ENCODE peak calls at places on chromosomes 1 and 21, in nine cellular contexts. L is EL, A is mesendoderm, N is KG1, X is myocyte, M is left ventricle myocardium inferior, Y is AML-193, Q is mucosa of gallbladder, H is HS-5. T is an unnamed sample.

GRCh38 chr21:46124926-46125845 is 27.3 kb downstream of the COL6A2 start:
- DNase-seq in L (no peak), A (no peak), N (no peak), X (no peak), M (no peak), Y (no peak), Q (no peak), H (no peak), T (no peak)

GRCh38 chr1:44417351-44418021 is 12.4 kb downstream of the RNF220 start:
- DNase-seq in L (no peak), A (peak), N (peak), X (peak), M (peak), Y (no peak), Q (no peak), H (no peak), T (peak)

GRCh38 chr1:163076446-163076845 is 7.3 kb downstream of the RGS4 start:
- DNase-seq in L (no peak), A (no peak), N (no peak), X (no peak), M (no peak), Y (no peak), Q (no peak), H (no peak), T (no peak)

GRCh38 chr1:67705735-67706454 is 20.9 kb downstream of the GADD45A start:
- DNase-seq in L (no peak), A (no peak), N (no peak), X (no peak), M (no peak), Y (no peak), Q (no peak), H (no peak), T (no peak)

GRCh38 chr1:191240925-191241324 is 763.3 kb upstream of the BRINP3 start:
- DNase-seq in L (peak), A (no peak), N (no peak), X (no peak), M (no peak), Y (no peak), Q (no peak), H (peak), T (no peak)

GRCh38 chr21:42039911-42040351 is 29.8 kb upstream of the ZBTB21 start:
- DNase-seq in L (peak), A (no peak), N (no peak), X (peak), M (peak), Y (no peak), Q (no peak), H (no peak), T (no peak)

GRCh38 chr1:29413661-29414060 is 177.3 kb downstream of the PTPRU start:
- DNase-seq in L (no peak), A (no peak), N (no peak), X (no peak), M (no peak), Y (no peak), Q (no peak), H (no peak), T (no peak)

GRCh38 chr1:156748670-156749428 is 2.6 kb downstream of the HDGF start:
- DNase-seq in L (peak), A (peak), N (peak), X (peak), M (peak), Y (peak), Q (no peak), H (no peak), T (peak)

GRCh38 chr1:51294566-51295184 is 35.7 kb downstream of the TTC39A start:
- DNase-seq in L (no peak), A (no peak), N (no peak), X (peak), M (no peak), Y (no peak), Q (no peak), H (no peak), T (no peak)

GRCh38 chr1:198937231-198938031 is 298.6 kb downstream of the PTPRC start:
- DNase-seq in L (peak), A (peak), N (peak), X (peak), M (no peak), Y (peak), Q (peak), H (peak), T (peak)

GRCh38 chr1:29990304-29990703 is 733.1 kb downstream of the MATN1 start:
- DNase-seq in L (no peak), A (no peak), N (no peak), X (no peak), M (no peak), Y (no peak), Q (no peak), H (no peak), T (no peak)

GRCh38 chr1:6757719-6758435 is 27.4 kb upstream of the CAMTA1 start:
- DNase-seq in L (no peak), A (no peak), N (no peak), X (no peak), M (no peak), Y (no peak), Q (no peak), H (no peak), T (no peak)

GRCh38 chr1:11384170-11384554 is 94.8 kb upstream of the DISP3 start:
- DNase-seq in L (peak), A (no peak), N (no peak), X (no peak), M (no peak), Y (no peak), Q (no peak), H (peak), T (no peak)

GRCh38 chr1:1422465-1423244 is 1.6 kb upstream of the ANKRD65 start:
- DNase-seq in L (peak), A (peak), N (no peak), X (no peak), M (no peak), Y (no peak), Q (no peak), H (no peak), T (no peak)

GRCh38 chr1:54309631-54310366 is 96.4 kb downstream of the SSBP3 start:
- DNase-seq in L (no peak), A (peak), N (no peak), X (peak), M (no peak), Y (no peak), Q (no peak), H (no peak), T (peak)

GRCh38 chr1:147072371-147073061 is 99.8 kb downstream of the PRKAB2 start:
- DNase-seq in L (peak), A (peak), N (no peak), X (no peak), M (no peak), Y (no peak), Q (no peak), H (no peak), T (peak)

GRCh38 chr1:1198423-1199140 is 7.8 kb downstream of the TNFRSF18 start:
- DNase-seq in L (no peak), A (no peak), N (no peak), X (no peak), M (peak), Y (no peak), Q (no peak), H (no peak), T (no peak)

GRCh38 chr1:213123532-213123931 is 72.5 kb downstream of the RPS6KC1 start:
- DNase-seq in L (peak), A (no peak), N (no peak), X (peak), M (no peak), Y (no peak), Q (no peak), H (peak), T (no peak)

GRCh38 chr1:17293681-17294415 is 14.1 kb upstream of the PADI4 start:
- DNase-seq in L (no peak), A (no peak), N (no peak), X (no peak), M (no peak), Y (no peak), Q (no peak), H (no peak), T (no peak)

GRCh38 chr1:215358356-215358755 is 208.7 kb upstream of the KCTD3 start:
- DNase-seq in L (no peak), A (no peak), N (no peak), X (no peak), M (no peak), Y (no peak), Q (no peak), H (no peak), T (no peak)

GRCh38 chr1:35855016-35855700 is 27.9 kb upstream of the AGO1 start:
- DNase-seq in L (no peak), A (peak), N (no peak), X (no peak), M (no peak), Y (no peak), Q (no peak), H (no peak), T (no peak)

GRCh38 chr1:16326833-16327404 is 25.4 kb downstream of the FBXO42 start:
- DNase-seq in L (no peak), A (no peak), N (no peak), X (no peak), M (no peak), Y (no peak), Q (no peak), H (no peak), T (no peak)

GRCh38 chr1:111875640-111876039 is 113.8 kb downstream of the KCND3 start:
- DNase-seq in L (no peak), A (no peak), N (no peak), X (no peak), M (no peak), Y (no peak), Q (no peak), H (no peak), T (no peak)

GRCh38 chr1:180921891-180922636 is 9.4 kb downstream of the KIAA1614 start:
- DNase-seq in L (no peak), A (no peak), N (no peak), X (peak), M (no peak), Y (no peak), Q (no peak), H (no peak), T (no peak)

GRCh38 chr1:10674222-10674621 is 122.2 kb downstream of the CASZ1 start:
- DNase-seq in L (no peak), A (no peak), N (no peak), X (no peak), M (no peak), Y (no peak), Q (no peak), H (no peak), T (no peak)

GRCh38 chr1:1419363-1419811 is 1.7 kb downstream of the ANKRD65 start:
- DNase-seq in L (no peak), A (no peak), N (no peak), X (no peak), M (no peak), Y (no peak), Q (no peak), H (no peak), T (no peak)

GRCh38 chr1:48908606-48909005 is 131.9 kb upstream of the BEND5 start:
- DNase-seq in L (no peak), A (no peak), N (no peak), X (no peak), M (no peak), Y (no peak), Q (no peak), H (no peak), T (no peak)

GRCh38 chr1:88608139-88608943 is 75.7 kb upstream of the PKN2 start:
- DNase-seq in L (peak), A (peak), N (peak), X (peak), M (no peak), Y (peak), Q (no peak), H (peak), T (no peak)

GRCh38 chr1:201655243-201655642 is 116.3 kb downstream of the NAV1 start:
- DNase-seq in L (peak), A (peak), N (no peak), X (no peak), M (no peak), Y (no peak), Q (no peak), H (no peak), T (no peak)

GRCh38 chr1:10431065-10431730 is 965 bp downstream of the CENPS start:
- DNase-seq in L (peak), A (peak), N (peak), X (no peak), M (no peak), Y (no peak), Q (no peak), H (no peak), T (no peak)

GRCh38 chr1:95742591-95743089 is 508.6 kb downstream of the RWDD3 start:
- DNase-seq in L (peak), A (peak), N (no peak), X (no peak), M (peak), Y (no peak), Q (no peak), H (peak), T (no peak)

GRCh38 chr1:110048923-110049601 is 14.6 kb downstream of the STRIP1 start:
- DNase-seq in L (no peak), A (no peak), N (no peak), X (no peak), M (no peak), Y (no peak), Q (peak), H (no peak), T (peak)

GRCh38 chr21:43734830-43735229 is 15.9 kb downstream of the PDXK start:
- DNase-seq in L (no peak), A (no peak), N (no peak), X (peak), M (no peak), Y (no peak), Q (no peak), H (no peak), T (no peak)

GRCh38 chr1:9651565-9652378 is at the start of gene PIK3CD:
- DNase-seq in L (peak), A (peak), N (peak), X (peak), M (peak), Y (peak), Q (no peak), H (no peak), T (no peak)

GRCh38 chr21:45381865-45382697 is 22.9 kb upstream of the COL18A1 start:
- DNase-seq in L (no peak), A (no peak), N (no peak), X (no peak), M (peak), Y (no peak), Q (no peak), H (no peak), T (no peak)

GRCh38 chr1:219088778-219089557 is 84.7 kb upstream of the LYPLAL1 start:
- DNase-seq in L (peak), A (peak), N (no peak), X (peak), M (peak), Y (peak), Q (no peak), H (peak), T (no peak)

GRCh38 chr1:198123146-198123545 is 33.7 kb upstream of the NEK7 start:
- DNase-seq in L (peak), A (no peak), N (no peak), X (no peak), M (no peak), Y (no peak), Q (no peak), H (peak), T (no peak)

GRCh38 chr1:39500862-39501389 is 9.5 kb downstream of the BMP8A start:
- DNase-seq in L (no peak), A (no peak), N (no peak), X (no peak), M (no peak), Y (no peak), Q (no peak), H (no peak), T (no peak)

T was measured in midbrain.